ENCODE peak calls at places on chromosomes 12 and 14, in four cellular contexts. L is pancreas, G is GM12865, H is HTR-8/SVneo. J is an unnamed sample.

GRCh38 chr12:52216807-52217206 is 16.2 kb upstream of the KRT7 start:
- DNase-seq in G (no peak), H (no peak), L (peak), J (no peak)

GRCh38 chr12:51086933-51087332 is 3.5 kb upstream of the CSRNP2 start:
- DNase-seq in G (no peak), L (no peak), H (no peak), J (no peak)

GRCh38 chr14:26282578-26282977 is 315.3 kb downstream of the NOVA1 start:
- DNase-seq in H (no peak), G (no peak), L (no peak), J (no peak)

GRCh38 chr12:22286569-22286968 is 47.9 kb downstream of the ST8SIA1 start:
- DNase-seq in G (no peak), L (no peak), H (no peak), J (no peak)

GRCh38 chr12:107903377-107904061 is 129.0 kb downstream of the ASCL4 start:
- DNase-seq in L (peak), G (peak), H (peak), J (peak)

GRCh38 chr14:60848066-60848465 is 113.5 kb downstream of the MNAT1 start:
- DNase-seq in G (no peak), L (no peak), H (no peak), J (no peak)

GRCh38 chr14:99995700-99996356 is 69.4 kb upstream of the EVL start:
- DNase-seq in L (no peak), G (peak), H (peak), J (peak)

GRCh38 chr14:58299665-58300202 is 1.4 kb downstream of the ARID4A start:
- DNase-seq in G (peak), L (peak), H (peak), J (peak)

GRCh38 chr12:132043770-132044467 is 94.2 kb downstream of the EP400 start:
- DNase-seq in L (no peak), G (no peak), H (no peak), J (no peak)

J was measured in GM20000.